ENCODE peak calls at places on chromosomes 11 and 22, in four cellular contexts. T is mucosa of descending colon, V is body of pancreas, I is Panc1. Q is an unnamed sample.

GRCh38 chr11:64186205-64187165 is 514 bp downstream of the STIP1 start:
- DNase-seq in T (peak), V (peak), I (no peak), Q (no peak)

GRCh38 chr11:13289081-13289480 is 11.5 kb downstream of the BMAL1 start:
- DNase-seq in T (peak), V (no peak), I (no peak), Q (no peak)

GRCh38 chr11:35235944-35236666 is 97.1 kb downstream of the CD44 start:
- DNase-seq in T (peak), V (peak), I (no peak), Q (no peak)

GRCh38 chr11:123451183-123451907 is 21.3 kb downstream of the GRAMD1B start:
- DNase-seq in T (no peak), V (no peak), I (no peak), Q (no peak)

GRCh38 chr11:128924618-128925017 is 18.1 kb downstream of the TP53AIP1 start:
- DNase-seq in T (no peak), V (no peak), I (no peak), Q (no peak)

GRCh38 chr11:22449441-22449840 is 111.3 kb downstream of the SLC17A6 start:
- DNase-seq in T (no peak), V (no peak), I (no peak), Q (no peak)

GRCh38 chr11:61814958-61815789 is 1.6 kb downstream of the FADS1 start:
- DNase-seq in T (peak), V (peak), I (peak), Q (peak)

GRCh38 chr11:93005239-93005638 is 35.8 kb downstream of the MTNR1B start:
- DNase-seq in T (no peak), V (no peak), I (no peak), Q (no peak)

GRCh38 chr11:36258730-36259360 is 30.4 kb downstream of the COMMD9 start:
- DNase-seq in T (peak), V (peak), I (peak), Q (peak)

GRCh38 chr22:40203568-40203967 is 25.8 kb downstream of the TNRC6B start:
- DNase-seq in T (no peak), V (no peak), I (no peak), Q (no peak)

GRCh38 chr11:62542750-62543567 is 3.6 kb downstream of the AHNAK start:
- DNase-seq in T (peak), V (peak), I (no peak), Q (peak)

GRCh38 chr11:12200359-12201015 is 90.1 kb downstream of the MICAL2 start:
- DNase-seq in T (peak), V (peak), I (no peak), Q (peak)

GRCh38 chr11:7514099-7514725 is 413 bp downstream of the PPFIBP2 start:
- DNase-seq in T (peak), V (peak), I (no peak), Q (peak)

GRCh38 chr11:103125462-103125861 is 16.2 kb downstream of the DYNC2H1 start:
- DNase-seq in T (no peak), V (no peak), I (no peak), Q (no peak)

GRCh38 chr11:19232910-19233503 is 7.7 kb downstream of the E2F8 start:
- DNase-seq in T (no peak), V (no peak), I (peak), Q (no peak)

GRCh38 chr11:69842746-69843528 is 23.7 kb upstream of the FGF3 start:
- DNase-seq in T (no peak), V (no peak), I (no peak), Q (no peak)

GRCh38 chr11:26931248-26931631 is 62.7 kb upstream of the FIBIN start:
- DNase-seq in T (peak), V (no peak), I (no peak), Q (peak)

GRCh38 chr11:125257185-125257584 is 92.6 kb downstream of the PKNOX2 start:
- DNase-seq in T (no peak), V (no peak), I (no peak), Q (no peak)

GRCh38 chr22:21760640-21761039 is 25.0 kb upstream of the YPEL1 start:
- DNase-seq in T (no peak), V (no peak), I (no peak), Q (no peak)

GRCh38 chr11:131763193-131763890 is 392.9 kb downstream of the NTM start:
- DNase-seq in T (no peak), V (no peak), I (no peak), Q (no peak)

GRCh38 chr22:41262250-41262765 is 21.6 kb upstream of the CHADL start:
- DNase-seq in T (no peak), V (no peak), I (no peak), Q (no peak)

GRCh38 chr11:8985462-8985861 is 18.3 kb downstream of the NRIP3 start:
- DNase-seq in T (no peak), V (no peak), I (no peak), Q (no peak)

GRCh38 chr22:36578619-36579018 is 49.7 kb upstream of the EIF3D start:
- DNase-seq in T (no peak), V (no peak), I (no peak), Q (no peak)

GRCh38 chr11:118988280-118988679 is 9.7 kb upstream of the CENATAC start:
- DNase-seq in T (no peak), V (no peak), I (no peak), Q (no peak)

GRCh38 chr22:29457730-29458129 is 19.3 kb downstream of the RFPL1 start:
- DNase-seq in T (peak), V (no peak), I (no peak), Q (no peak)

GRCh38 chr22:24424001-24424900 is 3.1 kb upstream of the ADORA2A start:
- DNase-seq in T (no peak), V (no peak), I (no peak), Q (no peak)

GRCh38 chr22:41512421-41513194 is 31.7 kb downstream of the POLR3H start:
- DNase-seq in T (no peak), V (no peak), I (no peak), Q (peak)

GRCh38 chr11:27052668-27053067 is 12.1 kb downstream of the BBOX1 start:
- DNase-seq in T (no peak), V (no peak), I (no peak), Q (no peak)

GRCh38 chr11:1390603-1391164 is 950 bp downstream of the BRSK2 start:
- DNase-seq in T (no peak), V (peak), I (no peak), Q (peak)

GRCh38 chr11:61107888-61108287 is 5.6 kb downstream of the CD5 start:
- DNase-seq in T (no peak), V (no peak), I (no peak), Q (no peak)

GRCh38 chr11:125262825-125263218 is 98.3 kb downstream of the PKNOX2 start:
- DNase-seq in T (no peak), V (no peak), I (no peak), Q (no peak)

GRCh38 chr11:65473275-65473860 is 25.5 kb upstream of the MALAT1 start:
- DNase-seq in T (no peak), V (no peak), I (no peak), Q (no peak)

GRCh38 chr11:8227156-8228152 is 36.2 kb downstream of the LMO1 start:
- DNase-seq in T (no peak), V (no peak), I (no peak), Q (no peak)

GRCh38 chr11:32005786-32006406 is 85.0 kb upstream of the RCN1 start:
- DNase-seq in T (no peak), V (no peak), I (no peak), Q (no peak)

GRCh38 chr11:66646875-66647274 is 8.4 kb downstream of the RBM4 start:
- DNase-seq in T (no peak), V (no peak), I (no peak), Q (no peak)

GRCh38 chr11:2432628-2433071 is 11.7 kb downstream of the TRPM5 start:
- DNase-seq in T (no peak), V (no peak), I (no peak), Q (peak)

GRCh38 chr11:74170694-74171629 is at the start of the genes C2CD3 and PPME1:
- DNase-seq in T (peak), V (peak), I (peak), Q (peak)
- TF ChIP-seq CTCF in T (no peak), V (peak), I (peak), Q (peak)

DNA sequence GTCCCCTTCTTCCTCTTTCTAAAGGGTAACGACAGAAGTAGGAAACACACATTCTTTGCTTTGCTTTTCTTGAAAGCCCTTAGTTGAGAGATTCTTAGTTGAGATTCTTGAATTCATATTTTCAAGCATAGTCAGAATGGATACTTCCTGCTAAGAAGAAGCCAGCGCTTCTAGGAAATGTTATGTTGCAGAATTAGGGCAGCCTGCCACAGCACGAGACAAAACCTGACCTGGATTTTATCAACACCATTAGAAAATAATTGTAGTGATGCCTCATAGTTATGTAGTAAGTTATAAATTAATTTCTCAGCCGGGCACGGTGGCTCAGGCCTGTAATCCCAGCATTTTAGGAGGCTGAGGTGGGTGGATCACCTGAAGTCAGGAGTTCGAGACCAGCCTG is 37.9 kb upstream of the NUP160 start:
- DNase-seq in T (peak), V (no peak), I (no peak), Q (no peak)
- H3K4me3 ChIP-seq in T (no peak), V (no peak), I (no peak), Q (no peak)

DNA sequence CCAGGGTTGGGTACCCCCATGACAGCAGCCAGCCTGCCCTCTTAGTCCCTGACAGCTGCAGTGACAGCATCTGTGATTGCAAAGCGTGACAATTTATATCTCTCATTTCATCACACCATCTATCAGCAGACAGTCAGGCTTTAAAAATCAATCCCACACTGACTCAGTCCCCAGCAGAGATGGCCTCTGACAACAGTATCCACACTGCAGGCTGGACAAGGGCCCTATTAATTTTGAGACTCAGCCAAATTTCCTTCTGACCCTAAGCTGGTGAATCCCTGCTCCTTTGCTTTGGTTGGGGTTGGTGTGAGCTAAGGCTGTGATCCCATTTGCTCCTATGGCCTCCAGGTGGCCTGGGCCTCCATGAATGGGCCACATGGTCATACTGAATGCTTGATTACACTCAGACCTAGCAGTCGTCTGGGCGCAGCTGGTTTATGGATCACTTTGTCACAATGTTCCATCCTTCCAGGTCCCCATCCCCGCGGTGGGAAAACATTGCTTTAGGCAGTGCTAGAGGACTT is 68.1 kb upstream of the B3GAT1 start:
- DNase-seq in T (no peak), V (no peak), I (no peak), Q (no peak)
- TF ChIP-seq CTCF in T (no peak), V (no peak), I (no peak), Q (no peak)

GRCh38 chr11:96000064-96000463 is 76.2 kb upstream of the MTMR2 start:
- DNase-seq in T (no peak), V (no peak), I (no peak), Q (no peak)
- H3K4me3 ChIP-seq in T (no peak), V (no peak), I (no peak), Q (peak)

GRCh38 chr11:77159937-77160495 is 32.0 kb downstream of the MYO7A start:
- DNase-seq in T (no peak), V (no peak), I (no peak), Q (no peak)
- TF ChIP-seq CTCF in T (no peak), V (no peak), I (no peak), Q (no peak)

GRCh38 chr22:38707984-38708383 is 2.2 kb downstream of the GTPBP1 start:
- DNase-seq in T (no peak), V (no peak), I (no peak), Q (no peak)

GRCh38 chr22:38709306-38709705 is 3.6 kb downstream of the GTPBP1 start:
- DNase-seq in T (no peak), V (no peak), I (no peak), Q (no peak)

GRCh38 chr22:38710866-38711265 is 5.1 kb downstream of the GTPBP1 start:
- DNase-seq in T (no peak), V (no peak), I (no peak), Q (no peak)

GRCh38 chr22:38712496-38713207 is 6.9 kb downstream of the GTPBP1 start:
- DNase-seq in T (no peak), V (no peak), I (no peak), Q (no peak)

DNA sequence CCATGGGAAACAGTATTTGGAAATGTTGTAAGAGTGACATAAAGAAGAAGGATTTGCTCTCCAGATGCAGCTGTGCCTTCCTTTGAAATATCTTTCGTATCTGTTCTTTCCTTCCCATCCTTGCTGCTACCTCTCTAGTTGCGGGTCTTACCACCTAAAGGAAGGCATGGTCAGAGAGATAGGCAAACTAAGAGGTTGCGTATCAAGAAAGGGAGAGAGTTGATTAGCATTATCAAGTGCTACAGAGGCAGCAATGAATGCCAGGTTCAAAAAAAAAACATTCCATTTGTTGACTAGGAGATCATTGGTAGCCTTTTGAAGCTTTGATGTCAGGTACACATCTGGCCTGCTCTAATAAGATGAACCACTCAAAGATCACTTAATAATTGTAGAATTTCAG is 4.6 kb downstream of the GTPBP1 start:
- DNase-seq in T (no peak), V (no peak), I (no peak), Q (no peak)
- H3K4me3 ChIP-seq in T (no peak), V (no peak), I (no peak), Q (no peak)